ENCODE peak calls at places on chromosomes 12 and 14, in four cellular contexts. C is GM12878, L is K562, M is IMR-90. P is an unnamed sample.
A peak's percentile ranks its signal among the peaks of the same experiment; 100 is the strongest.

GRCh38 chr14:21498540-21499526 is 12.3 kb downstream of the METTL3 start:
- DNase-seq in C (no peak), L (peak; percentile 40), M (peak; percentile 73), P (peak; percentile 49)

GRCh38 chr14:58059121-58059520 is 92.9 kb downstream of the ARMH4 start:
- DNase-seq in M (no peak), L (no peak), C (no peak), P (no peak)

GRCh38 chr12:100158535-100158934 is 15.9 kb upstream of the BLTP3B start:
- DNase-seq in L (no peak), M (no peak), C (no peak), P (no peak)

GRCh38 chr12:80374615-80375014 is 69.4 kb upstream of the PTPRQ start:
- DNase-seq in L (no peak), M (no peak), C (no peak), P (no peak)

GRCh38 chr12:23282701-23283100 is 657.7 kb downstream of the ETNK1 start:
- DNase-seq in C (no peak), M (no peak), L (no peak), P (no peak)

GRCh38 chr14:83849999-83850611 is 1679.8 kb upstream of the FLRT2 start:
- DNase-seq in L (no peak), M (no peak), C (no peak), P (no peak)

GRCh38 chr12:6769003-6769389 is 2.8 kb downstream of the PTMS start:
- DNase-seq in M (peak; percentile 29), C (no peak), L (no peak), P (no peak)

GRCh38 chr12:47517122-47517521 is 188.7 kb downstream of the RPAP3 start:
- DNase-seq in C (no peak), M (no peak), L (no peak), P (no peak)

GRCh38 chr14:100237735-100238418 is 1.1 kb upstream of the YY1 start:
- DNase-seq in L (no peak), M (peak; percentile 35), C (no peak), P (peak; percentile 56)

GRCh38 chr14:92475451-92476187 is 38.0 kb upstream of the RIN3 start:
- DNase-seq in C (no peak), M (no peak), L (no peak), P (no peak)

GRCh38 chr14:51846631-51847488 is 13.6 kb upstream of the GNG2 start:
- DNase-seq in L (no peak), M (peak; percentile 53), C (peak; percentile 93), P (no peak)

GRCh38 chr12:79897617-79898016 is 37.3 kb downstream of the PPP1R12A start:
- DNase-seq in L (no peak), M (peak; percentile 95), C (no peak), P (peak; percentile 55)

GRCh38 chr14:92491782-92492181 is 21.8 kb upstream of the RIN3 start:
- DNase-seq in L (no peak), C (no peak), M (no peak), P (no peak)

GRCh38 chr12:83172441-83172840 is 485.7 kb downstream of the TMTC2 start:
- DNase-seq in M (no peak), C (no peak), L (no peak), P (no peak)

GRCh38 chr12:83173250-83173649 is 486.5 kb downstream of the TMTC2 start:
- DNase-seq in M (no peak), L (peak; percentile 65), C (no peak), P (no peak)

GRCh38 chr12:83168756-83169155 is 482.1 kb downstream of the TMTC2 start:
- DNase-seq in L (no peak), M (no peak), C (no peak), P (no peak)
- TF ChIP-seq SMC3 in L (no peak), M (no peak), C (no peak), P (no peak)

DNA sequence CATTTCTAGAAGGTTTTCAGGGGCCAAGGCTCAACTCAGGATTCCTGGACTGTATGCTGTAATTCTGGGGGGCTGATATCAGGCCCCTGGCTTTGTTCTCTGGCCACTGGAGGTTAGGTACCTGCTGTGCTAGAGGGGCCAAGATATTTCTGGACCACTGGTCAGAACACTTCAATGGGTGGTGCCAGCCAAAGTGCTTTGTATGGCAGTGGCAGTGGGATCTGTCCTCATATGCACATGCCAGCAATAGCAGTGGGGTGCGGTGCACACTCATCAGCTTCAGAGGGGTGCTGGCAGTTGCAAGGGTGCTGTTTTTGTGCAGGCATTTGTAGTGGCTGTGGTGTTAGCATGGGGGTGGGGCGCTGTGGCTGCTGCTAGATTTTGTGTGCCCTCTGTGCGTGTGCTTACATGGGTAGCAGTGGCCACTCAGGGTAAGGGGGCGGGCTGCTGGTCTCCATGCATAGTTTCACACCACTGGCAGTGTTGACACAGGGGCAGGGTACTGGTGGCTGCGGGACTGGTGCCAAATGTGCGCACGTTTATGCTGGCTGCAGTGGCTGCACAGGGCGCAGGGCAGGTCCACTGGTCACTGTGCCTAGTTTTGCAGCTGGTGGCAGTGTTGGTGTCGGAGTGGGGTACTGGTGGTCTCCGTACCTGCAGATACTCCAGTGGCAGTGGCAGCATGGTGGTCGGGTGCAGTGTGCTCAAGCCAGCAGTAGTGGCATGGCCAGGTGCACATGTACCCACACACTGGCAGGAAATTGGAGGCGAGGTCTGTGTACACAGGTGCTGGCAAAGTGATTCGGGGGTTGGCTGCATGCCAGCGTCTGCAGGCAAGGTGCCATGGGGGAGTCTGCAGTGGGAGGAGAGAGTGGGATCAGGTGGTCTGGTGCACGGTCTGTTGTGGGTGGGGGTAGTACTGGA is 12.6 kb downstream of the NOPCHAP1 start:
- DNase-seq in M (no peak), L (no peak), C (no peak), P (no peak)
- TF ChIP-seq ELK1 in M (no peak), L (no peak), C (no peak), P (no peak)

GRCh38 chr12:69986109-69986508 is 161.1 kb downstream of the MYRFL start:
- DNase-seq in C (no peak), L (no peak), M (no peak), P (no peak)

GRCh38 chr12:69984216-69984615 is 159.2 kb downstream of the MYRFL start:
- DNase-seq in L (no peak), C (no peak), M (no peak), P (no peak)

GRCh38 chr12:69977991-69978390 is 153.0 kb downstream of the MYRFL start:
- DNase-seq in M (no peak), C (no peak), L (no peak), P (no peak)

GRCh38 chr12:69985656-69986055 is 160.6 kb downstream of the MYRFL start:
- DNase-seq in C (no peak), M (no peak), L (peak; percentile 32), P (peak; percentile 31)

DNA sequence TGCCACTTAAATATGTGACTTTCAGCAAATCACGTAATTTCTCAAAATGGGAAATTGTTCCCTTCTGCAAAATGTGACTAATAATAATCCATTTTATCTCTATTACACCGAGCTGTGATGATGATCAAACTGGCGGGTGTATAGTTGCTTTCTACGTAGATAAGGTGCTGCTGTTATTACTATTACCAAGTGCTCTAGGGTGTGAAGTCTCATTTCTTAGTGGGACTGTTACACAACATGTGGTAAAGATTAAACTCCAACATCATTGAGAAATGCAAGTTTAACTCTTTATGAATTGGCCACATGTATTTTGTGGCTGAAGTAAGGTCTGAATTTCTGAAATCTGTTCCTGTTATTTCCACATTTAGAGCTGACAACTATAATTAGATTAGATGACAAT is 157.1 kb downstream of the MYRFL start:
- DNase-seq in M (no peak), C (no peak), L (no peak), P (no peak)
- TF ChIP-seq SMC3 in M (no peak), C (no peak), L (no peak), P (no peak)

GRCh38 chr14:43792980-43793379 is 714.1 kb downstream of the FSCB start:
- DNase-seq in C (no peak), L (no peak), M (no peak), P (no peak)

GRCh38 chr14:43790681-43791080 is 716.4 kb downstream of the FSCB start:
- DNase-seq in M (no peak), C (no peak), L (no peak), P (no peak)

GRCh38 chr14:43793579-43793978 is 713.5 kb downstream of the FSCB start:
- DNase-seq in M (no peak), C (no peak), L (no peak), P (no peak)

GRCh38 chr14:43795600-43796228 is 711.4 kb downstream of the FSCB start:
- DNase-seq in L (no peak), M (peak; percentile 0), C (no peak), P (peak; percentile 25)
- TF ChIP-seq ELK1 in L (no peak), M (no peak), C (no peak), P (no peak)

GRCh38 chr12:127336416-127336815 is 930.6 kb upstream of the TMEM132C start:
- DNase-seq in M (no peak), L (no peak), C (no peak), P (no peak)
- TF ChIP-seq SMC3 in M (no peak), L (no peak), C (no peak), P (no peak)

P was measured in A549.